ENCODE peak calls at places on chromosomes 13 and 19, in ten cellular contexts. One of them, this sample, is unnamed.

GRCh38 chr13:47397739-47398138 is 500.9 kb upstream of the HTR2A start:
- DNase-seq in heart left ventricle: no peak
- DNase-seq in ovary: no peak
- DNase-seq in CD4-positive, alpha-beta T cell: no peak
- DNase-seq in cardiac fibroblast: no peak
- DNase-seq in fibroblast of pulmonary artery: no peak
- DNase-seq in AG04450: peak
- DNase-seq in endodermal cell: no peak
- DNase-seq in cardiac muscle cell: peak
- DNase-seq in progenitor cell of endocrine pancreas: no peak
- DNase-seq in this sample: peak

GRCh38 chr13:73499685-73500084 is 440.9 kb downstream of the KLF5 start:
- DNase-seq in fibroblast of pulmonary artery: no peak
- DNase-seq in endodermal cell: no peak
- DNase-seq in heart left ventricle: no peak
- DNase-seq in cardiac fibroblast: no peak
- DNase-seq in cardiac muscle cell: no peak
- DNase-seq in AG04450: no peak
- DNase-seq in ovary: no peak
- DNase-seq in progenitor cell of endocrine pancreas: no peak
- DNase-seq in CD4-positive, alpha-beta T cell: no peak
- DNase-seq in this sample: no peak

GRCh38 chr19:36051637-36052036 is 2.4 kb downstream of the THAP8 start:
- DNase-seq in progenitor cell of endocrine pancreas: no peak
- DNase-seq in cardiac muscle cell: no peak
- DNase-seq in AG04450: no peak
- DNase-seq in fibroblast of pulmonary artery: no peak
- DNase-seq in cardiac fibroblast: no peak
- DNase-seq in endodermal cell: peak
- DNase-seq in heart left ventricle: no peak
- DNase-seq in ovary: no peak
- DNase-seq in CD4-positive, alpha-beta T cell: no peak
- DNase-seq in this sample: no peak

GRCh38 chr19:10228925-10229324 is 2.2 kb downstream of the S1PR2 start:
- DNase-seq in endodermal cell: peak
- DNase-seq in CD4-positive, alpha-beta T cell: peak
- DNase-seq in fibroblast of pulmonary artery: peak
- DNase-seq in ovary: no peak
- DNase-seq in AG04450: no peak
- DNase-seq in cardiac fibroblast: peak
- DNase-seq in progenitor cell of endocrine pancreas: no peak
- DNase-seq in heart left ventricle: no peak
- DNase-seq in cardiac muscle cell: peak
- DNase-seq in this sample: peak

GRCh38 chr19:16569609-16570320 is 2.5 kb downstream of the SLC35E1 start:
- DNase-seq in fibroblast of pulmonary artery: no peak
- DNase-seq in heart left ventricle: no peak
- DNase-seq in cardiac fibroblast: no peak
- DNase-seq in CD4-positive, alpha-beta T cell: no peak
- DNase-seq in AG04450: no peak
- DNase-seq in endodermal cell: no peak
- DNase-seq in ovary: no peak
- DNase-seq in cardiac muscle cell: no peak
- DNase-seq in progenitor cell of endocrine pancreas: no peak
- DNase-seq in this sample: no peak

GRCh38 chr13:45068036-45069001 is 52.0 kb upstream of the GTF2F2 start:
- DNase-seq in ovary: no peak
- DNase-seq in endodermal cell: no peak
- DNase-seq in cardiac muscle cell: no peak
- DNase-seq in heart left ventricle: no peak
- DNase-seq in fibroblast of pulmonary artery: no peak
- DNase-seq in AG04450: no peak
- DNase-seq in cardiac fibroblast: no peak
- DNase-seq in progenitor cell of endocrine pancreas: no peak
- DNase-seq in CD4-positive, alpha-beta T cell: no peak
- DNase-seq in this sample: no peak

GRCh38 chr19:35294328-35294727 is 2.4 kb downstream of the MAG start:
- DNase-seq in cardiac fibroblast: peak
- DNase-seq in CD4-positive, alpha-beta T cell: no peak
- DNase-seq in progenitor cell of endocrine pancreas: no peak
- DNase-seq in cardiac muscle cell: no peak
- DNase-seq in endodermal cell: no peak
- DNase-seq in fibroblast of pulmonary artery: no peak
- DNase-seq in heart left ventricle: no peak
- DNase-seq in ovary: no peak
- DNase-seq in AG04450: no peak
- DNase-seq in this sample: no peak

GRCh38 chr19:38735257-38735686 is 9.0 kb downstream of the CAPN12 start:
- DNase-seq in endodermal cell: peak
- DNase-seq in ovary: peak
- DNase-seq in cardiac muscle cell: no peak
- DNase-seq in progenitor cell of endocrine pancreas: peak
- DNase-seq in fibroblast of pulmonary artery: no peak
- DNase-seq in AG04450: no peak
- DNase-seq in CD4-positive, alpha-beta T cell: no peak
- DNase-seq in cardiac fibroblast: no peak
- DNase-seq in heart left ventricle: peak
- DNase-seq in this sample: no peak

GRCh38 chr13:113000575-113000974 is 31.6 kb downstream of the MCF2L start:
- DNase-seq in cardiac fibroblast: no peak
- DNase-seq in CD4-positive, alpha-beta T cell: no peak
- DNase-seq in heart left ventricle: no peak
- DNase-seq in AG04450: no peak
- DNase-seq in endodermal cell: no peak
- DNase-seq in progenitor cell of endocrine pancreas: no peak
- DNase-seq in fibroblast of pulmonary artery: no peak
- DNase-seq in ovary: no peak
- DNase-seq in cardiac muscle cell: no peak
- DNase-seq in this sample: no peak

GRCh38 chr13:113002891-113003290 is 33.9 kb downstream of the MCF2L start:
- DNase-seq in fibroblast of pulmonary artery: no peak
- DNase-seq in CD4-positive, alpha-beta T cell: no peak
- DNase-seq in progenitor cell of endocrine pancreas: no peak
- DNase-seq in AG04450: no peak
- DNase-seq in cardiac muscle cell: no peak
- DNase-seq in ovary: no peak
- DNase-seq in endodermal cell: no peak
- DNase-seq in heart left ventricle: no peak
- DNase-seq in cardiac fibroblast: no peak
- DNase-seq in this sample: no peak

GRCh38 chr13:113001251-113002140 is 32.5 kb downstream of the MCF2L start:
- DNase-seq in progenitor cell of endocrine pancreas: peak
- DNase-seq in AG04450: no peak
- DNase-seq in cardiac muscle cell: peak
- DNase-seq in ovary: no peak
- DNase-seq in endodermal cell: peak
- DNase-seq in fibroblast of pulmonary artery: peak
- DNase-seq in heart left ventricle: no peak
- DNase-seq in CD4-positive, alpha-beta T cell: no peak
- DNase-seq in cardiac fibroblast: no peak
- DNase-seq in this sample: peak

GRCh38 chr13:113004126-113004525 is 35.1 kb downstream of the MCF2L start:
- DNase-seq in cardiac fibroblast: no peak
- DNase-seq in fibroblast of pulmonary artery: no peak
- DNase-seq in progenitor cell of endocrine pancreas: no peak
- DNase-seq in CD4-positive, alpha-beta T cell: no peak
- DNase-seq in heart left ventricle: no peak
- DNase-seq in cardiac muscle cell: no peak
- DNase-seq in endodermal cell: no peak
- DNase-seq in AG04450: no peak
- DNase-seq in ovary: no peak
- DNase-seq in this sample: no peak

DNA sequence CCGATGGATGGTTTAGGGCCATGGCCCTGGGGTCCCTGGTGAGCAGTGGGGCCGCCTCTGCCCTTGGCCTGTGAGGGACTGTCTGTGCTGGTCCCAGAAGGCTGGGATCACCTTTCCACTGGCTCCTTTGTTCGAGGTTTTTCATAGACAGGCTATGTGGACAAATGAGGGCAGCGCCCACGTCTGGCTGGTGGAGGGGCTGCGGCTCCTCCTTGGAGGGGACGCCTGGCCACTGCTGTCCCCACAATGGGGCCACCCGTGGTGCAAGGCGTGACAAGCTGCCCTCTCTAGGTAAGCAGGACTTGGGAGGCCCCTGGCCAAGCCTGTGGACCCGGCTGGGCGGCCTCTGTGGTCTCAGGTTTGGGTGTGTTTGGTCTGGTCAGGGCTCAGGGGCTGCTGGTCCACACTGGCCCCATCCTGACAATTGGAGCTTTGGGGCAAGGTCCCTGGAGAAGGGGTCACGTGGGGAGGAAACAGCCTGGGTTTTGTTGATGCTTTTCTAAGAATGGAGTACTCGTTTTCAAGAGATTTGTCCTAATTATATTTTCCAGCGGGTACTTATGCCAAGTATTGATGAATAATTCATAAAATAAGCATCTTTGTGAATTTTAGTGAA is 33.3 kb downstream of the MCF2L start:
- DNase-seq in cardiac muscle cell: no peak
- DNase-seq in CD4-positive, alpha-beta T cell: no peak
- DNase-seq in cardiac fibroblast: no peak
- DNase-seq in fibroblast of pulmonary artery: no peak
- DNase-seq in AG04450: no peak
- DNase-seq in heart left ventricle: no peak
- DNase-seq in endodermal cell: peak
- DNase-seq in ovary: no peak
- DNase-seq in progenitor cell of endocrine pancreas: no peak
- DNase-seq in this sample: no peak
- TF ChIP-seq CTCF in cardiac muscle cell: peak
- TF ChIP-seq CTCF in CD4-positive, alpha-beta T cell: no peak
- TF ChIP-seq CTCF in cardiac fibroblast: no peak
- TF ChIP-seq CTCF in fibroblast of pulmonary artery: peak
- TF ChIP-seq CTCF in AG04450: peak
- TF ChIP-seq CTCF in heart left ventricle: peak
- TF ChIP-seq CTCF in endodermal cell: peak
- TF ChIP-seq CTCF in ovary: no peak
- TF ChIP-seq CTCF in progenitor cell of endocrine pancreas: peak
- TF ChIP-seq CTCF in this sample: peak

GRCh38 chr13:76711515-76712182 is 174.6 kb downstream of the KCTD12 start:
- DNase-seq in fibroblast of pulmonary artery: peak
- DNase-seq in heart left ventricle: peak
- DNase-seq in cardiac fibroblast: peak
- DNase-seq in CD4-positive, alpha-beta T cell: no peak
- DNase-seq in cardiac muscle cell: peak
- DNase-seq in ovary: peak
- DNase-seq in endodermal cell: no peak
- DNase-seq in progenitor cell of endocrine pancreas: no peak
- DNase-seq in AG04450: peak
- DNase-seq in this sample: peak

GRCh38 chr13:76703621-76704020 is 182.6 kb downstream of the KCTD12 start:
- DNase-seq in cardiac fibroblast: no peak
- DNase-seq in cardiac muscle cell: no peak
- DNase-seq in endodermal cell: no peak
- DNase-seq in ovary: no peak
- DNase-seq in AG04450: no peak
- DNase-seq in CD4-positive, alpha-beta T cell: no peak
- DNase-seq in fibroblast of pulmonary artery: no peak
- DNase-seq in heart left ventricle: no peak
- DNase-seq in progenitor cell of endocrine pancreas: no peak
- DNase-seq in this sample: no peak

GRCh38 chr13:76709851-76710250 is 176.4 kb downstream of the KCTD12 start:
- DNase-seq in AG04450: no peak
- DNase-seq in cardiac fibroblast: no peak
- DNase-seq in ovary: no peak
- DNase-seq in progenitor cell of endocrine pancreas: no peak
- DNase-seq in cardiac muscle cell: no peak
- DNase-seq in CD4-positive, alpha-beta T cell: no peak
- DNase-seq in endodermal cell: no peak
- DNase-seq in heart left ventricle: no peak
- DNase-seq in fibroblast of pulmonary artery: no peak
- DNase-seq in this sample: no peak

GRCh38 chr13:76708138-76708537 is 178.1 kb downstream of the KCTD12 start:
- DNase-seq in cardiac fibroblast: no peak
- DNase-seq in progenitor cell of endocrine pancreas: no peak
- DNase-seq in heart left ventricle: no peak
- DNase-seq in AG04450: no peak
- DNase-seq in ovary: no peak
- DNase-seq in endodermal cell: no peak
- DNase-seq in fibroblast of pulmonary artery: no peak
- DNase-seq in CD4-positive, alpha-beta T cell: no peak
- DNase-seq in cardiac muscle cell: no peak
- DNase-seq in this sample: no peak

GRCh38 chr13:76707360-76707759 is 178.8 kb downstream of the KCTD12 start:
- DNase-seq in fibroblast of pulmonary artery: peak
- DNase-seq in heart left ventricle: no peak
- DNase-seq in cardiac fibroblast: peak
- DNase-seq in CD4-positive, alpha-beta T cell: no peak
- DNase-seq in ovary: no peak
- DNase-seq in progenitor cell of endocrine pancreas: no peak
- DNase-seq in cardiac muscle cell: peak
- DNase-seq in AG04450: no peak
- DNase-seq in endodermal cell: no peak
- DNase-seq in this sample: peak
- TF ChIP-seq CTCF in fibroblast of pulmonary artery: no peak
- TF ChIP-seq CTCF in heart left ventricle: no peak
- TF ChIP-seq CTCF in cardiac fibroblast: no peak
- TF ChIP-seq CTCF in CD4-positive, alpha-beta T cell: no peak
- TF ChIP-seq CTCF in ovary: no peak
- TF ChIP-seq CTCF in progenitor cell of endocrine pancreas: no peak
- TF ChIP-seq CTCF in cardiac muscle cell: no peak
- TF ChIP-seq CTCF in AG04450: no peak
- TF ChIP-seq CTCF in endodermal cell: no peak
- TF ChIP-seq CTCF in this sample: no peak

DNA sequence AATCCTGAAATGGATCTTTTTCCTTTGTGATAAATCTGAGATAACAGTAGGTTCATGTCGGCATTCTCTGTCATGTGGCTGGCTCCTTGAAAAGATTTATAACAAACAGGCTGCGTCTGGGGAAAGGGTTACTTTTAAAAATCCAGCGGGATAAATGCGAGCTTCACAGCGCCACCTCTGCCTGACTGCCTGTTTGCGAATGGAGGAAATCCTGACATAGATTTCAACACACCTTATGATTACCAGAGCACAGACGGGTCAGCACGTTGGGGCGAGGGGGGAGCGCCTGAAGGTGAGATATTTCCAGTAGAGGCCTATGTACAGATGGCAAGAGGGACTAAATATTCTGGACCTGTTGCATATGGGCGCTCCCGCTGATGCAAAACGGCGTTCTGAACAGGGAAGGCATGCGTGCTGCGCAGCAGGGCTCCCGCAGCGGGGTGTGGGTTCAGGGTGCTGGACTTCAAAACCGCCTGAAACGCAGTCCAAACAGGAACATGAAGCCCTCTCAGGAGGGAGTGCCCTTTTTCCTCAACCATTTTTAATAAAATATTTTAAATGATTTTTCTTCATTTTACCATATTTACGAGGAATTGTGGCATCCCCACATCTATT is 445.3 kb upstream of the SGCG start:
- DNase-seq in heart left ventricle: no peak
- DNase-seq in cardiac muscle cell: peak
- DNase-seq in ovary: no peak
- DNase-seq in endodermal cell: peak
- DNase-seq in cardiac fibroblast: no peak
- DNase-seq in AG04450: no peak
- DNase-seq in progenitor cell of endocrine pancreas: no peak
- DNase-seq in CD4-positive, alpha-beta T cell: no peak
- DNase-seq in fibroblast of pulmonary artery: no peak
- DNase-seq in this sample: no peak
- TF ChIP-seq CTCF in heart left ventricle: no peak
- TF ChIP-seq CTCF in cardiac muscle cell: no peak
- TF ChIP-seq CTCF in ovary: no peak
- TF ChIP-seq CTCF in endodermal cell: peak
- TF ChIP-seq CTCF in cardiac fibroblast: no peak
- TF ChIP-seq CTCF in AG04450: no peak
- TF ChIP-seq CTCF in progenitor cell of endocrine pancreas: no peak
- TF ChIP-seq CTCF in CD4-positive, alpha-beta T cell: no peak
- TF ChIP-seq CTCF in fibroblast of pulmonary artery: no peak
- TF ChIP-seq CTCF in this sample: no peak

GRCh38 chr19:50290011-50290410 is 39.2 kb downstream of the KCNC3 start:
- DNase-seq in progenitor cell of endocrine pancreas: no peak
- DNase-seq in heart left ventricle: no peak
- DNase-seq in AG04450: no peak
- DNase-seq in fibroblast of pulmonary artery: no peak
- DNase-seq in ovary: no peak
- DNase-seq in endodermal cell: peak
- DNase-seq in cardiac fibroblast: no peak
- DNase-seq in cardiac muscle cell: no peak
- DNase-seq in CD4-positive, alpha-beta T cell: no peak
- DNase-seq in this sample: no peak
- TF ChIP-seq CTCF in progenitor cell of endocrine pancreas: no peak
- TF ChIP-seq CTCF in heart left ventricle: no peak
- TF ChIP-seq CTCF in AG04450: no peak
- TF ChIP-seq CTCF in fibroblast of pulmonary artery: no peak
- TF ChIP-seq CTCF in ovary: no peak
- TF ChIP-seq CTCF in endodermal cell: peak
- TF ChIP-seq CTCF in cardiac fibroblast: no peak
- TF ChIP-seq CTCF in cardiac muscle cell: no peak
- TF ChIP-seq CTCF in CD4-positive, alpha-beta T cell: no peak
- TF ChIP-seq CTCF in this sample: no peak

This sample was measured in brain microvascular endothelial cell.